ENCODE peak calls at places on chromosomes 2 and 18, in ten cellular contexts. Q is AG10803; O is ELF-1; D is RKO; G is foreskin fibroblast; K is kidney tubule cell; C is activated gamma-delta T cell treated with anti-CD3 and anti-CD28 coated beads, Interleukin-2, amount 50 U/mL, for 16 hours; M is H9; W is A549; T is RWPE2. A is an unnamed sample.

GRCh38 chr2:196381464-196381863 is 210.1 kb upstream of the STK17B start:
- DNase-seq in Q (no peak), O (no peak), D (no peak), G (no peak), K (no peak), C (no peak), M (no peak), W (no peak), T (no peak), A (no peak)

GRCh38 chr2:203327582-203327917 is 644 bp upstream of the ABI2 start:
- DNase-seq in Q (no peak), O (no peak), D (no peak), G (no peak), K (no peak), C (no peak), M (no peak), W (no peak), T (no peak), A (no peak)

GRCh38 chr2:223042284-223042683 is 9.7 kb upstream of the KCNE4 start:
- DNase-seq in Q (no peak), O (no peak), D (no peak), G (no peak), K (no peak), C (no peak), M (no peak), W (no peak), T (no peak), A (no peak)

GRCh38 chr2:170680172-170680913 is 34.8 kb upstream of the SP5 start:
- DNase-seq in Q (no peak), O (peak), D (no peak), G (no peak), K (no peak), C (no peak), M (no peak), W (no peak), T (no peak), A (no peak)

GRCh38 chr2:37389984-37390765 is 45.7 kb downstream of the QPCT start:
- DNase-seq in Q (peak), O (peak), D (peak), G (peak), K (peak), C (peak), M (peak), W (peak), T (no peak), A (peak)

GRCh38 chr2:78979380-78980238 is 45.9 kb upstream of the REG3G start:
- DNase-seq in Q (no peak), O (peak), D (peak), G (no peak), K (peak), C (no peak), M (peak), W (peak), T (no peak), A (peak)

GRCh38 chr18:77140439-77141109 is 8.0 kb upstream of the MBP start:
- DNase-seq in Q (no peak), O (no peak), D (no peak), G (no peak), K (no peak), C (no peak), M (no peak), W (no peak), T (no peak), A (no peak)

GRCh38 chr18:49837889-49838288 is 24.6 kb upstream of the ACAA2 start:
- DNase-seq in Q (no peak), O (no peak), D (no peak), G (no peak), K (no peak), C (no peak), M (no peak), W (no peak), T (no peak), A (no peak)

GRCh38 chr2:120736202-120736954 is 710 bp downstream of the GLI2 start:
- DNase-seq in Q (no peak), O (peak), D (no peak), G (no peak), K (no peak), C (no peak), M (peak), W (peak), T (no peak), A (no peak)

GRCh38 chr18:8142131-8142711 is 467.0 kb upstream of the RAB12 start:
- DNase-seq in Q (peak), O (no peak), D (peak), G (peak), K (peak), C (no peak), M (no peak), W (no peak), T (no peak), A (no peak)

GRCh38 chr18:326846-327245 is 59.0 kb upstream of the THOC1 start:
- DNase-seq in Q (no peak), O (no peak), D (no peak), G (no peak), K (no peak), C (no peak), M (no peak), W (no peak), T (no peak), A (no peak)

GRCh38 chr2:23606968-23607367 is 222.0 kb downstream of the KLHL29 start:
- DNase-seq in Q (peak), O (peak), D (peak), G (peak), K (peak), C (no peak), M (no peak), W (no peak), T (no peak), A (no peak)

GRCh38 chr2:199457147-199458016 is at the start of gene SATB2:
- DNase-seq in Q (peak), O (peak), D (peak), G (peak), K (peak), C (no peak), M (peak), W (peak), T (peak), A (peak)

GRCh38 chr2:163906410-163906809 is 170.6 kb upstream of the FIGN start:
- DNase-seq in Q (no peak), O (no peak), D (no peak), G (no peak), K (no peak), C (no peak), M (no peak), W (no peak), T (no peak), A (no peak)

GRCh38 chr2:96116879-96117533 is 635 bp upstream of the ADRA2B start:
- DNase-seq in Q (no peak), O (peak), D (no peak), G (peak), K (peak), C (peak), M (peak), W (peak), T (peak), A (no peak)

A was measured in NCI-H510A.